ENCODE peak calls at places on chromosome 17, in eight cellular contexts. A, R, M, W, Q, X, Z and K are unnamed samples.

GRCh38 chr17:82566129-82566995 is 46.8 kb downstream of the FOXK2 start:
- DNase-seq in Z (no peak), M (no peak), W (no peak), Q (no peak), A (no peak), X (no peak), R (peak), K (no peak)

GRCh38 chr17:4766199-4766598 is 5.5 kb upstream of the TM4SF5 start:
- DNase-seq in A (no peak), M (peak), Z (no peak), W (no peak), X (no peak), Q (no peak), R (no peak), K (no peak)

GRCh38 chr17:33981713-33982601 is 273.1 kb upstream of the CCL2 start:
- DNase-seq in Z (no peak), Q (no peak), X (no peak), R (peak), A (no peak), M (peak), W (no peak), K (no peak)

GRCh38 chr17:51813166-51813783 is 345.2 kb downstream of the CA10 start:
- DNase-seq in A (no peak), W (no peak), R (peak), Z (no peak), X (peak), M (no peak), Q (no peak), K (no peak)

GRCh38 chr17:62720126-62720850 is 87.8 kb downstream of the MARCHF10 start:
- DNase-seq in Q (no peak), W (peak), Z (no peak), X (no peak), R (no peak), A (no peak), M (no peak), K (peak)

GRCh38 chr17:43363181-43363925 is 35.4 kb upstream of the ARL4D start:
- DNase-seq in R (no peak), M (no peak), Z (no peak), A (no peak), W (no peak), X (no peak), Q (no peak), K (no peak)

GRCh38 chr17:81870155-81870977 is 771 bp downstream of the ARHGDIA start:
- DNase-seq in W (peak), Z (no peak), X (no peak), A (no peak), M (peak), Q (no peak), R (peak), K (peak)

GRCh38 chr17:75596320-75597087 is 8.9 kb downstream of the MYO15B start:
- DNase-seq in Q (no peak), A (no peak), W (no peak), M (no peak), R (no peak), X (no peak), Z (no peak), K (peak)

GRCh38 chr17:41785091-41785875 is 1.2 kb downstream of the JUP start:
- DNase-seq in M (peak), A (no peak), R (peak), Q (no peak), X (no peak), Z (no peak), W (peak), K (no peak)

GRCh38 chr17:7530294-7530900 is 18.5 kb upstream of the TNFSF12 start:
- DNase-seq in R (no peak), X (no peak), M (no peak), W (no peak), Z (no peak), A (no peak), Q (no peak), K (no peak)

GRCh38 chr17:44111777-44112176 is 11.7 kb downstream of the HDAC5 start:
- DNase-seq in X (no peak), Q (no peak), W (no peak), R (no peak), A (no peak), M (no peak), Z (no peak), K (no peak)

GRCh38 chr17:14737984-14738651 is 437.2 kb downstream of the HS3ST3B1 start:
- DNase-seq in X (peak), R (peak), Z (no peak), A (peak), Q (no peak), W (peak), M (peak), K (peak)

GRCh38 chr17:18321309-18321708 is 6.2 kb downstream of the SMCR8 start:
- DNase-seq in R (no peak), Q (peak), M (no peak), A (no peak), X (no peak), W (peak), Z (no peak), K (peak)

GRCh38 chr17:47872651-47873161 is 21.7 kb upstream of the SP6 start:
- DNase-seq in A (no peak), Z (no peak), M (no peak), Q (no peak), W (peak), R (no peak), X (no peak), K (no peak)

GRCh38 chr17:82636626-82637598 is 11.3 kb downstream of the WDR45B start:
- DNase-seq in W (no peak), Z (no peak), Q (no peak), X (no peak), M (no peak), R (no peak), A (no peak), K (no peak)

GRCh38 chr17:16477255-16477654 is 14.7 kb downstream of the LRRC75A start:
- DNase-seq in Q (peak), W (no peak), X (no peak), R (peak), M (no peak), Z (no peak), A (no peak), K (peak)

GRCh38 chr17:45935197-45935709 is 40.9 kb downstream of the MAPT start:
- DNase-seq in X (no peak), Z (no peak), Q (no peak), M (no peak), A (no peak), W (no peak), R (no peak), K (no peak)

GRCh38 chr17:15490634-15491261 is 23.3 kb upstream of the CDRT4 start:
- DNase-seq in M (no peak), Z (no peak), Q (peak), A (no peak), W (peak), R (peak), X (peak), K (peak)

GRCh38 chr17:74358696-74359095 is 3.0 kb downstream of the BTBD17 start:
- DNase-seq in A (no peak), Q (no peak), Z (no peak), R (no peak), X (no peak), W (peak), M (no peak), K (no peak)

GRCh38 chr17:22217135-22217534 is 524.8 kb downstream of the KCNJ18 start:
- DNase-seq in X (no peak), Z (no peak), W (peak), M (no peak), A (no peak), R (no peak), Q (no peak), K (no peak)

GRCh38 chr17:47621293-47622178 is 28.2 kb upstream of the KPNB1 start:
- DNase-seq in A (peak), X (no peak), Z (peak), W (peak), M (no peak), R (no peak), Q (peak), K (peak)

GRCh38 chr17:44820631-44821196 is 9.4 kb downstream of the GJC1 start:
- DNase-seq in Q (peak), A (peak), R (no peak), M (no peak), Z (no peak), X (no peak), W (no peak), K (peak)

GRCh38 chr17:45265823-45266222 is 3.9 kb upstream of the SPATA32 start:
- DNase-seq in R (peak), W (no peak), A (no peak), Q (no peak), Z (no peak), X (no peak), M (no peak), K (no peak)

GRCh38 chr17:4853195-4853762 is 20.1 kb downstream of the MINK1 start:
- DNase-seq in R (no peak), A (no peak), Z (no peak), M (no peak), Q (no peak), X (no peak), W (no peak), K (no peak)

GRCh38 chr17:14320098-14320497 is 19.2 kb downstream of the HS3ST3B1 start:
- DNase-seq in M (no peak), Q (no peak), R (no peak), X (no peak), W (no peak), A (no peak), Z (no peak), K (no peak)

GRCh38 chr17:82097187-82097918 is 683 bp downstream of the FASN start:
- DNase-seq in R (peak), Z (no peak), Q (no peak), M (peak), W (peak), X (no peak), A (no peak), K (no peak)

GRCh38 chr17:67891481-67892119 is 66.3 kb downstream of the BPTF start:
- DNase-seq in Z (no peak), M (no peak), R (peak), A (no peak), X (no peak), Q (peak), W (peak), K (no peak)

GRCh38 chr17:78910885-78911284 is 7.9 kb upstream of the CEP295NL start:
- DNase-seq in Z (no peak), Q (no peak), R (no peak), M (peak), W (no peak), A (no peak), X (no peak), K (no peak)

GRCh38 chr17:16381496-16381820 is 567 bp downstream of the UBB start:
- DNase-seq in Z (no peak), M (peak), X (no peak), R (no peak), Q (no peak), W (no peak), A (no peak), K (no peak)

GRCh38 chr17:48084932-48085331 is 16.3 kb downstream of the CBX1 start:
- DNase-seq in W (no peak), A (no peak), R (no peak), X (no peak), Z (no peak), Q (no peak), M (no peak), K (no peak)

GRCh38 chr17:4509402-4509801 is 10.7 kb downstream of the SPNS2 start:
- DNase-seq in R (no peak), A (no peak), X (no peak), Q (no peak), M (no peak), Z (no peak), W (no peak), K (peak)

GRCh38 chr17:14393723-14394122 is 92.8 kb downstream of the HS3ST3B1 start:
- DNase-seq in A (no peak), X (no peak), W (no peak), M (no peak), R (no peak), Q (no peak), Z (no peak), K (no peak)

GRCh38 chr17:76051071-76051467 is 21.2 kb downstream of the SRP68 start:
- DNase-seq in A (no peak), M (no peak), W (no peak), Q (no peak), X (no peak), Z (no peak), R (no peak), K (no peak)

GRCh38 chr17:75031972-75032895 is 14.5 kb downstream of the ATP5PD start:
- DNase-seq in A (peak), Q (peak), Z (no peak), W (peak), M (no peak), X (peak), R (peak), K (peak)

GRCh38 chr17:178292-179065 is 3.0 kb downstream of the DOC2B start:
- DNase-seq in A (no peak), Q (no peak), W (no peak), X (no peak), Z (no peak), R (no peak), M (no peak), K (no peak)

GRCh38 chr17:59903455-59903854 is 10.5 kb downstream of the RPS6KB1 start:
- DNase-seq in M (no peak), Z (no peak), W (no peak), A (no peak), X (no peak), Q (no peak), R (no peak), K (no peak)

GRCh38 chr17:80512233-80512632 is 32.4 kb upstream of the RPTOR start:
- DNase-seq in R (no peak), Z (no peak), A (no peak), W (no peak), M (no peak), X (no peak), Q (no peak), K (no peak)

GRCh38 chr17:75526555-75527270 is 1.2 kb downstream of the LLGL2 start:
- DNase-seq in R (peak), Q (no peak), A (no peak), W (peak), M (no peak), X (no peak), Z (no peak), K (no peak)

GRCh38 chr17:30345527-30346075 is 11.7 kb upstream of the TMIGD1 start:
- DNase-seq in Q (no peak), X (peak), Z (no peak), M (no peak), R (no peak), A (no peak), W (no peak), K (no peak)

DNA sequence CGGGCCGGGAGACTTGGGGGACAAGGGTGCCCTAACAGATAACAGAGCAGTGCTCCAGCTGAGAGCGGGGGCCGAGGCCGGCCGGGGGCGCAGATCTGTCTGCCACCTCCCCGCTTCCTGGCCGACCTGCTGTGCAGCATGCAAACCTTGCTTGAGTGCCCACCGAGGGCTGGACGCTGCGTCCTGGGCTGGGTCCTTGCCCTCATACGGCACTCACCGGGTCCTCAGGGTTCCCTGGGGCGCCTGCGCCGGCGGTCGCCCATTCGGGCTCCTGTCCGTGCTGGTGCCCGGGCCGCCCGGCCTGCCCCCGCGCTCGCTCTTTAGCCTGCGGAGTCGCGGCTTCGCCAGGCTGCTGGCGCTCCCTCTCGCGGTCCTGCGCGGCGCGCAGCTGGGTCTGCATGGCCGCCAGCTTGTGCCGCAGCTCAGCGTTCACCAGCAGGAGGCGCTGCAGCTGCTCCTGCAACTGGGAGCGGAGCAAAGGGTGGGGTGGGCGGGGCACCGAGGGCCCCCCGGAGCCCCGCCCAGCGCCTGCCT is 1.0 kb downstream of the RILP start:
- DNase-seq in A (no peak), Q (peak), Z (peak), W (peak), X (peak), R (peak), M (peak), K (peak)
- TF ChIP-seq POLR2AphosphoS5 in A (no peak), Q (peak), Z (no peak), W (peak), X (peak), R (no peak), M (no peak), K (no peak)

GRCh38 chr17:1590747-1591473 is 28.3 kb upstream of the PITPNA start:
- DNase-seq in X (no peak), Q (no peak), R (no peak), M (no peak), A (no peak), W (no peak), Z (no peak), K (no peak)

GRCh38 chr17:1588781-1589585 is 26.4 kb upstream of the PITPNA start:
- DNase-seq in R (no peak), A (no peak), Z (no peak), M (peak), W (peak), X (no peak), Q (no peak), K (no peak)

GRCh38 chr17:1591474-1592090 is 29.0 kb upstream of the PITPNA start:
- DNase-seq in M (no peak), X (no peak), A (no peak), Q (no peak), W (no peak), Z (no peak), R (no peak), K (no peak)

GRCh38 chr17:1592751-1593629 is 30.4 kb upstream of the PITPNA start:
- DNase-seq in A (no peak), W (no peak), R (peak), X (no peak), Q (no peak), Z (no peak), M (peak), K (no peak)

DNA sequence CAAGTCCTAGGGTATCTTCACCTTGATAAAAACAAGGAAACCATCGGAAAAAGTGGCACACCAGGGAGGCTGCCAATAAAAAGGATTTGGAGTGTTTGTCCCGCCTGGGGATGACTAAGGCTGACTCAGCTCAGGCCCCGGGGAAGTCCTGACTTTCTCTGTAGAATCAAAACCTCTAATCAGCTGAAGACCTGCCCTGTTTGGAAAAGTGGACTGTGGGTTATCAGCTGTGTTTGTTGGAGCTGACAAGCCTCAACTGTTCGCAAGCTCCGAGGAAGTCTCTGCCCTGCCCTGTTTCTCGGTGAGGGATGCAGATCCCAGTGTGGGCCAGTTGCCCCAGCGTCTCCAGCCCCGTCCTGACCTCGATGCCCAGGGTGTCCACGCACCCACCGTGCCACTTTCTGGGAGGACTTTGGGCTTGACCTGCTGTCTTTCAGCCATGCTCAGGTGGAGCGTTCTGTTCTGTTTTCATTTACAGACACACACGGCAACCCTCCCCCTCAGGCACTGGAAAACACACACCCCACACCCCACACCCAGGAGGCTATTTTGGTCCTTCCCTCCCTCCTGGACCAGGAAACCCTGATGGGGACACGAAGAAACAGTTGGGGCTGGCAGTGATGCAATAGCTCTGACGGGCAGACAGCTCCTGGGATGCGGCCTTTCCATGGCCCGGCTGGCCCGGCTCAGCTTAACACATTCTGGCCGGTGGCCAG is 27.6 kb upstream of the PITPNA start:
- DNase-seq in Z (no peak), X (no peak), A (peak), Q (peak), M (no peak), W (no peak), R (peak), K (no peak)
- TF ChIP-seq POLR2AphosphoS5 in Z (no peak), X (peak), A (peak), Q (peak), M (no peak), W (no peak), R (peak), K (peak)

DNA sequence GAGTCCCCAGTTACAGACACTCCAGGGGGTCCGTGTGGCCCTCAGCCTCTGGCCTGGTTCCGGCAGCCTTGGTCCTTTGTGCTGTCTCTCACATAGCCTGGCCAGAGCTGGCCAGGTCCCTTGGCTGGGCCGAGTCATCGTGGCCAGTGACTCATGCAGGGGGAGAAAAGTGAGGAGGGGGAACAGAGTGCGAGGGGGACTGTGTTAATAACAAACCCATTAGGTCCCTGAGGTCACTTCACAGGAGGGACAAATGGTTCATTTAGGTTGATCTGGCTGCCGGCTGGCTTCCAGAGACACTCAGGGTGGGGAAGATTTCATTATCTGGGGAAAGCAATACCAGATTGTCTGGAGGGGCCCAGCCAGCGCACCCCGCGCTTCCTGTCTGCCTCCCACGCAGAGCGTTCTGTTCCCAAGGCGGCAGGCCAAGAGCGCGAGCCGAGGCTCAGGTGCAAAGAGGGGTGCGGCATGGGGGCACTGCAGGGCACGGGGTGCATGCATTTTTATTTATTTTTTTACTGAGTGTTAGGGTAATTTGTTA is 223.1 kb downstream of the SEC14L1 start:
- DNase-seq in W (no peak), M (no peak), A (no peak), Z (no peak), R (no peak), Q (no peak), X (no peak), K (peak)
- TF ChIP-seq POLR2AphosphoS5 in W (no peak), M (no peak), A (no peak), Z (no peak), R (no peak), Q (no peak), X (no peak), K (no peak)

GRCh38 chr17:36837616-36838272 is 99.5 kb upstream of the LHX1 start:
- DNase-seq in Q (no peak), W (peak), A (no peak), M (no peak), X (no peak), Z (no peak), R (no peak), K (no peak)

GRCh38 chr17:36837193-36837592 is 100.1 kb upstream of the LHX1 start:
- DNase-seq in R (no peak), Z (no peak), X (no peak), W (no peak), Q (no peak), M (no peak), A (no peak), K (no peak)

GRCh38 chr17:36829676-36830075 is 107.6 kb upstream of the LHX1 start:
- DNase-seq in M (no peak), A (no peak), R (no peak), Q (no peak), W (no peak), X (no peak), Z (no peak), K (no peak)

GRCh38 chr17:36835036-36835435 is 102.2 kb upstream of the LHX1 start:
- DNase-seq in M (no peak), A (no peak), W (no peak), Q (no peak), Z (no peak), R (no peak), X (no peak), K (no peak)

GRCh38 chr17:36833279-36833678 is 104.0 kb upstream of the LHX1 start:
- DNase-seq in X (no peak), Z (no peak), W (no peak), R (no peak), Q (no peak), A (no peak), M (no peak), K (no peak)
- TF ChIP-seq POLR2AphosphoS5 in X (no peak), Z (no peak), W (no peak), R (no peak), Q (no peak), A (no peak), M (no peak), K (no peak)

GRCh38 chr17:2894782-2895181 is 98.5 kb downstream of the RAP1GAP2 start:
- DNase-seq in W (no peak), Z (no peak), A (no peak), Q (no peak), X (no peak), M (no peak), R (peak), K (no peak)

GRCh38 chr17:2889256-2889655 is 93.0 kb downstream of the RAP1GAP2 start:
- DNase-seq in W (no peak), M (no peak), Z (no peak), X (no peak), A (no peak), Q (no peak), R (no peak), K (no peak)

GRCh38 chr17:2897605-2898004 is 101.4 kb downstream of the RAP1GAP2 start:
- DNase-seq in M (no peak), A (no peak), Z (no peak), R (no peak), Q (no peak), X (no peak), W (no peak), K (no peak)

GRCh38 chr17:2892305-2892971 is 96.2 kb downstream of the RAP1GAP2 start:
- DNase-seq in Z (no peak), A (peak), Q (peak), W (no peak), X (no peak), M (no peak), R (peak), K (no peak)

GRCh38 chr17:2893422-2893914 is 97.2 kb downstream of the RAP1GAP2 start:
- DNase-seq in X (no peak), M (no peak), Q (peak), W (no peak), Z (no peak), A (no peak), R (peak), K (no peak)
- TF ChIP-seq POLR2AphosphoS5 in X (no peak), M (no peak), Q (peak), W (no peak), Z (no peak), A (no peak), R (peak), K (no peak)